ENCODE peak calls at places on chromosomes 12 and 14, in nine cellular contexts. P, H, N, I, K, V, O, Z and T are unnamed samples.

GRCh38 chr12:2372735-2373134 is 319.9 kb downstream of the CACNA1C start:
- DNase-seq in H (no peak), O (no peak), K (no peak), V (no peak), Z (no peak), N (no peak), P (no peak), I (no peak), T (no peak)

GRCh38 chr12:4817813-4818212 is 91.9 kb upstream of the KCNA1 start:
- DNase-seq in H (no peak), P (no peak), I (peak), Z (no peak), K (no peak), O (no peak), N (no peak), V (peak), T (peak)

GRCh38 chr14:75489480-75489837 is 32.8 kb upstream of the BATF start:
- DNase-seq in V (no peak), Z (no peak), P (no peak), K (no peak), I (no peak), H (no peak), N (no peak), O (no peak), T (no peak)

GRCh38 chr14:32939254-32940065 is 781 bp downstream of the NPAS3 start:
- DNase-seq in N (peak), P (no peak), K (no peak), I (no peak), Z (peak), V (peak), H (peak), O (no peak), T (peak)

GRCh38 chr12:20369164-20370000 is 1.0 kb downstream of the PDE3A start:
- DNase-seq in N (peak), O (no peak), K (no peak), H (peak), V (no peak), I (no peak), Z (peak), P (no peak), T (peak)

GRCh38 chr12:93008044-93008778 is 79.1 kb upstream of the EEA1 start:
- DNase-seq in V (no peak), P (no peak), N (peak), H (no peak), O (no peak), K (no peak), I (no peak), Z (no peak), T (no peak)

GRCh38 chr14:103315368-103315911 is 18.6 kb upstream of the EIF5 start:
- DNase-seq in I (no peak), O (no peak), K (no peak), Z (peak), H (no peak), N (no peak), V (no peak), P (no peak), T (no peak)

GRCh38 chr14:65107200-65107599 is 4.9 kb upstream of the MAX start:
- DNase-seq in K (no peak), N (no peak), I (no peak), O (no peak), Z (no peak), P (no peak), V (no peak), H (no peak), T (no peak)

GRCh38 chr12:120584343-120585149 is 3.3 kb upstream of the POP5 start:
- DNase-seq in N (peak), H (peak), K (no peak), I (peak), O (peak), V (no peak), P (peak), Z (peak), T (peak)

GRCh38 chr12:45644521-45644920 is 85.0 kb upstream of the ARID2 start:
- DNase-seq in P (no peak), N (peak), O (no peak), H (no peak), I (peak), V (no peak), Z (no peak), K (peak), T (no peak)